ENCODE peak calls at places on chromosome 11, in seven cellular contexts. U is neuronal stem cell, V is trophoblast cell, M is H1, Z is IMR-90, K is H9, Q is mesendoderm. P is an unnamed sample.
A peak's percentile ranks its signal among the peaks of the same experiment; 100 is the strongest.

GRCh38 chr11:73866095-73866579 is 10.5 kb downstream of the COA4 start:
- DNase-seq in Z (peak; percentile 69), M (no peak), V (no peak), K (no peak), U (no peak), Q (no peak), P (no peak)

GRCh38 chr11:42552786-42553185 is 759.0 kb upstream of the API5 start:
- DNase-seq in U (no peak), Q (no peak), V (no peak), Z (no peak), M (no peak), K (no peak), P (no peak)

GRCh38 chr11:130675456-130675855 is 227.0 kb downstream of the ADAMTS15 start:
- DNase-seq in M (no peak), Q (no peak), U (no peak), Z (peak; percentile 50), V (no peak), K (no peak), P (peak; percentile 90)

GRCh38 chr11:105334025-105334714 is 194.6 kb upstream of the CARD18 start:
- DNase-seq in Z (no peak), U (no peak), M (no peak), V (peak; percentile 6), K (no peak), Q (no peak), P (no peak)

GRCh38 chr11:35748644-35749043 is 86.1 kb downstream of the TRIM44 start:
- DNase-seq in Z (no peak), K (no peak), Q (no peak), M (no peak), V (no peak), U (no peak), P (no peak)

GRCh38 chr11:124442442-124442841 is 3.1 kb downstream of the OR8B8 start:
- DNase-seq in V (no peak), K (no peak), Z (no peak), U (no peak), Q (peak; percentile 4), M (no peak), P (no peak)

GRCh38 chr11:1507381-1508140 is 21.0 kb upstream of the MOB2 start:
- DNase-seq in K (no peak), V (no peak), M (no peak), Z (no peak), Q (no peak), U (no peak), P (no peak)

GRCh38 chr11:34134765-34135164 is 29.3 kb downstream of the NAT10 start:
- DNase-seq in U (no peak), V (no peak), M (no peak), Z (no peak), Q (no peak), K (no peak), P (no peak)

GRCh38 chr11:112697779-112698178 is 263.4 kb upstream of the NCAM1 start:
- DNase-seq in V (no peak), Z (no peak), U (no peak), Q (no peak), K (no peak), M (no peak), P (no peak)

GRCh38 chr11:40104941-40105550 is 1354.4 kb downstream of the LRRC4C start:
- DNase-seq in Q (peak; percentile 8), U (no peak), K (no peak), M (no peak), Z (no peak), V (no peak), P (no peak)

GRCh38 chr11:11444027-11444799 is 91.2 kb upstream of the CSNK2A3 start:
- DNase-seq in Q (no peak), K (no peak), M (no peak), Z (peak; percentile 57), U (no peak), V (no peak), P (no peak)

GRCh38 chr11:14029971-14030531 is 67.5 kb downstream of the SPON1 start:
- DNase-seq in Q (no peak), U (no peak), K (no peak), Z (peak; percentile 81), V (no peak), M (no peak), P (no peak)

GRCh38 chr11:123299721-123300120 is 104.7 kb upstream of the CLMP start:
- DNase-seq in M (no peak), V (no peak), Q (no peak), Z (no peak), U (no peak), K (no peak), P (no peak)

GRCh38 chr11:132911186-132911585 is 621.1 kb downstream of the OPCML start:
- DNase-seq in Z (peak; percentile 58), V (no peak), M (no peak), Q (peak; percentile 55), K (no peak), U (no peak), P (peak; percentile 56)

GRCh38 chr11:79439893-79440450 is 858 bp downstream of the TENM4 start:
- DNase-seq in K (peak; percentile 55), V (no peak), Z (no peak), U (peak; percentile 55), Q (peak; percentile 71), M (peak; percentile 82), P (no peak)

GRCh38 chr11:86873573-86874083 is 73.3 kb downstream of the PRSS23 start:
- DNase-seq in Q (no peak), K (no peak), V (no peak), U (no peak), M (no peak), Z (peak; percentile 31), P (no peak)

GRCh38 chr11:112780351-112781043 is 180.7 kb upstream of the NCAM1 start:
- DNase-seq in Z (peak; percentile 5), K (no peak), M (no peak), Q (no peak), V (peak; percentile 19), U (no peak), P (no peak)

GRCh38 chr11:97614571-97614970 is 1224.8 kb downstream of the JRKL start:
- DNase-seq in K (no peak), Z (peak; percentile 1), Q (no peak), M (no peak), U (no peak), V (no peak), P (peak; percentile 22)

GRCh38 chr11:115665958-115666357 is 161.7 kb upstream of the CADM1 start:
- DNase-seq in Z (peak; percentile 50), K (no peak), U (no peak), V (no peak), Q (no peak), M (no peak), P (peak; percentile 33)

DNA sequence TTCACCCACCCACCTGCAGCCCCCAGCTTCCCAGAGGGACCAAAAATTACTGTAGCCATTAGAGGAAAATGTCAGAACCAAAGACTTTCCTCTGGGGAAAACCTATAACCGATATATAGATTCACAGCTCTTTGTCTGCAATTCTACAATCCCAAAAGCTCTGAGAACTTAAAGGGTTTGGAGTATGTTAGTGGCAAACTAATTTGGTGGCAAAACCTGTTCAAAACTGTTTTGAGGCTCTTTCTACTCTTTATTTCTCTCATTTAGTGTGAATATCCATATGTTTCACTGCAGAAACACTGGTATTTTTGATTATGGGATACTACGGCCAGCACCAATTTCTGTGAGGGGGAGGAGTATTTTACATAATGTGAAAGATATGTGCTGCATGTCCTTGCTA is 87.5 kb upstream of the MTNR1B start:
- DNase-seq in Q (no peak), V (no peak), K (no peak), U (no peak), M (no peak), Z (no peak), P (no peak)
- H3K79me1 ChIP-seq in Q (no peaks in the 10 kb centered on the region), V (no peaks in the 10 kb centered on the region), K (no peaks in the 10 kb centered on the region), U (no peaks in the 10 kb centered on the region), M (no peaks in the 10 kb centered on the region), Z (no peaks in the 10 kb centered on the region), P (no peaks in the 10 kb centered on the region)

DNA sequence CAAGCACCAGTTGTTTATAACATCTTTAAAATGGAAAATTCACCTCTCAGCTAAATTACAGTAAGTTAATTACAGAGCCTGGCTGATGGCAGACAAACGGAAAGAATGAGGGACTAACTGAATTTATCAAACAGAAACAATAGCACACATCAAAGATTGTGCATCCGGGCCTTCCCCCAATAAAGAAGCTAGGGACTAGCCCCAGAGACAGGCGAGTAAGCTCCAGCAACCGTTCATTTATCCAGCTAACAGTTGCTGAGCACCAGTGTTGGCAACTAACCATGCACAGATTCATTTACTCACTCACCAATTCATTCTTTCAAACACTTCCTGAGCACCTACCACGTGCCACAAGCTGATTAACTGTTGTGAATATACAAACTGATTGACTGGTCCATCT is 51.2 kb downstream of the SMCO4 start:
- DNase-seq in Q (no peak), Z (no peak), M (no peak), V (no peak), K (no peak), U (no peak), P (no peak)
- H3K79me1 ChIP-seq in Q (peaks cover 12% of the 10 kb centered on the region), Z (no peaks in the 10 kb centered on the region), M (peaks cover 9% of the 10 kb centered on the region), V (no peaks in the 10 kb centered on the region), K (no peaks in the 10 kb centered on the region), U (peaks cover 2% of the 10 kb centered on the region), P (peaks cover 10% of the 10 kb centered on the region)

GRCh38 chr11:64379160-64379559 is 20.2 kb downstream of the RPS6KA4 start:
- DNase-seq in Q (no peak), K (no peak), V (no peak), Z (no peak), U (no peak), M (no peak), P (no peak)
- H3K79me1 ChIP-seq in Q (no peaks in the 10 kb centered on the region), K (no peaks in the 10 kb centered on the region), V (peaks cover 8% of the 10 kb centered on the region), Z (no peaks in the 10 kb centered on the region), U (no peaks in the 10 kb centered on the region), M (no peaks in the 10 kb centered on the region), P (no peaks in the 10 kb centered on the region)

GRCh38 chr11:83257638-83258229 is 28.4 kb downstream of the CCDC90B start:
- DNase-seq in U (no peak), K (no peak), M (no peak), Z (peak; percentile 73), Q (peak; percentile 20), V (no peak), P (peak; percentile 87)

GRCh38 chr11:83259559-83259958 is 26.6 kb downstream of the CCDC90B start:
- DNase-seq in U (no peak), V (no peak), K (no peak), Q (no peak), M (no peak), Z (no peak), P (no peak)

GRCh38 chr11:83252266-83252665 is 33.9 kb downstream of the CCDC90B start:
- DNase-seq in M (no peak), Z (no peak), K (no peak), Q (no peak), V (no peak), U (no peak), P (no peak)

GRCh38 chr11:83252941-83253340 is 33.2 kb downstream of the CCDC90B start:
- DNase-seq in Z (no peak), U (no peak), K (no peak), Q (no peak), M (no peak), V (no peak), P (no peak)

DNA sequence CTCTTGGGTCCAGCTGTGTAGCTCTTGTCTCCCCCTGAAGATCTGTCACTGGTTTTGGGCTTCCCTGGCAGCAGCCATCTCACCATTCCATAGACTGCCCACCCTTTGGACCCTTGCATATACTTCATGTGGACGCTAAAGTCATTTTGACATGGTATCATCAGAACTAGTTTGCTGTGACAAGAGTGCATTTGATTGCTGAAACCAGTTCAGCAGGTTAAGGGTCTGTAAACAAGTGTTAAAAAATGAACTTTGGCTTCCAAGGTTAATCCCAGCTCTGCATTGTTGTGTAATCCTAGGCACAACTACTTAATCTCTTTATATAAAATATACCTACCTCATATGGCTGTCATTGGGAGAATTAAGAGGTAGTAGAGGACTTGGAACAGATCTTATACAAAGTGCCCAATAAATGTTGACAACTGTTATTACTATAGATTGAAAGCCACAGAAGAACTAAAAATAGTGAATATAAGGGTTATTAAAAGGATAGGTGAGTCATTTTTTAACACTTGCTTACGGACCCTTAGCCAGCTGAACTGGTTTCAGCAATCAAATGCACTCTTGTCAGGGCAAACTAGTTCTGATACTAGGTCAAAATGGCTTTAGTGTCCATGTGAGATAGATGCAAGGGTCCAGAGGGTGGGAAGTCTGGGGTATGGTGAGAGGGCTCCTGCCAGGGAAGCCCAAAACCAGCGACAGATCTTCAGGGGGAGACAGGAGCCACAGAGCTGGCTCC is 29.4 kb downstream of the CCDC90B start:
- DNase-seq in V (no peak), Q (no peak), Z (no peak), U (no peak), K (no peak), M (no peak), P (no peak)
- H3K79me1 ChIP-seq in V (no peaks in the 10 kb centered on the region), Q (no peaks in the 10 kb centered on the region), Z (peaks cover 9% of the 10 kb centered on the region), U (no peaks in the 10 kb centered on the region), K (no peaks in the 10 kb centered on the region), M (peaks cover 4% of the 10 kb centered on the region), P (peaks cover 5% of the 10 kb centered on the region)

P was measured in mesenchymal stem cell.